ENCODE peak calls at places on chromosomes 12 and 14, in five cellular contexts. L is IMR-90, Z is mesenchymal stem cell, U is H1, G is neuronal stem cell. S is an unnamed sample.

GRCh38 chr12:50103767-50104321 is at the start of gene GPD1:
- DNase-seq in L (peak), Z (peak), U (no peak), G (no peak), S (peak)

GRCh38 chr12:88553941-88554658 is 26.2 kb downstream of the KITLG start:
- DNase-seq in L (peak), Z (peak), U (no peak), G (no peak), S (no peak)

GRCh38 chr12:108594960-108595710 is 2.7 kb downstream of the TMEM119 start:
- DNase-seq in L (no peak), Z (no peak), U (no peak), G (no peak), S (no peak)

GRCh38 chr12:114933428-114934160 is 249.6 kb upstream of the TBX3 start:
- DNase-seq in L (peak), Z (peak), U (no peak), G (no peak), S (peak)

GRCh38 chr12:13000935-13001724 is 1.1 kb upstream of the HEBP1 start:
- DNase-seq in L (peak), Z (peak), U (no peak), G (peak), S (peak)

GRCh38 chr12:73361156-73361866 is 1089.1 kb downstream of the TRHDE start:
- DNase-seq in L (no peak), Z (no peak), U (no peak), G (no peak), S (no peak)

GRCh38 chr12:26226629-26227375 is 31.4 kb downstream of the SSPN start:
- DNase-seq in L (no peak), Z (peak), U (peak), G (peak), S (peak)

GRCh38 chr14:74562515-74563232 is 49.4 kb downstream of the LTBP2 start:
- DNase-seq in L (peak), Z (peak), U (no peak), G (no peak), S (peak)

GRCh38 chr14:71918955-71919354 is 13.3 kb upstream of the RGS6 start:
- DNase-seq in L (no peak), Z (no peak), U (no peak), G (peak), S (no peak)

GRCh38 chr12:46218509-46219095 is 50.2 kb downstream of the SLC38A1 start:
- DNase-seq in L (no peak), Z (no peak), U (no peak), G (no peak), S (peak)

GRCh38 chr12:51904951-51905471 is 2.3 kb upstream of the ACVRL1 start:
- DNase-seq in L (peak), Z (peak), U (no peak), G (no peak), S (no peak)
- H3K4me3 ChIP-seq in L (no peak), Z (no peak), U (no peak), G (no peak), S (no peak)

DNA sequence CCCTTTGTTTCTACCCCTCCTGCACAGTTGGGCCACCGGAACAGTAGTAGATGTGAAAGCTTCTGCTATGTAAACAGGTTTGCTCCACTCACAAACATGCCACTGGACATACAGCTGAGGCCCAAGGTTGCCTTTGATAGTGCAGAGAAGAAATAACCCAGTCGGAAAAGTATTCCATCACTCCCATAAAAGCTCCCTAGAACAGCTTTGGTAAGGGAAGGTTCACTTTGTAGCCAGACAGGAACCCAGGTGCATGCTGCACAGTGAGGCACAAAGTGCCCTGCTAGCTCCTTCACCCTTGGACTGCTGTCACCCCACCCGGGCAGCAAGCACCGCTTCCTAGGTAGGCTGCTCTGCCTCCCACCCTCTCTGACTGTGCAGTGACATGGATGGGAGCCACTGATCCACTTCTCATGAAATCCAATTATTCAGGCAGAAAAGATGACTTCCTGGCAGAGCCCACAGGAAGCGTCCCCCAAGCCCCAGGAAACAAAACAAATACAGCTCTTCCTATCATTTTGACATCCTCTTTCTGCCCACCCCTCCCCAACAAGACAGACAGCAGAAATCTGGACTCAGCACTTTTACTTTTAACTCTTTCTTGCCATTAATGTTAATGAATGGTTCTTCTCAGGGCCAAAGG is 100.2 kb downstream of the SRGAP1 start:
- DNase-seq in L (no peak), Z (no peak), U (no peak), G (no peak), S (no peak)
- H3K14ac ChIP-seq in L (no peak), Z (no peak), U (no peak), G (no peak), S (no peak)

DNA sequence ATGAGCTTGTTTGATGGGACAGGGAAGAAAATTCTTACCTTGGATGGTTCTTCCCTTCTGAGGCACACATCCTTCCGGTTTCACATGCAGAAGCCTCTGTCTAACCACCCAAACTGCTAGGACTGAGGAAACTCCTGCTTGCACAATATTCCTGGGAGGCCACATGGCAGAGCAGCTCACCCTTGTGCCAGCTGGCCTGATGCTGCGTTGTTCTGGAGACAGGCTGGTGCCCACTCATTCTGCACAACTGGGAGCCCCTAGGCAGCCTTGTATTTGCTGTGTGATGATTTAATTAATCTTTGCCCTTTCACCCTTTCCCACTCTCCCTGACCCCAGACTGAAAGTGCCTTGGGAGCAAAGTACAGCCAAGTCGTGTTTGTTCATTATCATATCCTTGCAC is 130.8 kb downstream of the RTN1 start:
- DNase-seq in L (no peak), Z (no peak), U (no peak), G (no peak), S (no peak)
- H3K27ac ChIP-seq in L (no peak), Z (no peak), U (no peak), G (no peak), S (no peak)

GRCh38 chr12:9365296-9365695 is 157.1 kb upstream of the PZP start:
- DNase-seq in L (peak), Z (peak), U (no peak), G (no peak), S (no peak)
- H3K4me3 ChIP-seq in L (no peak), Z (no peak), U (no peak), G (no peak), S (no peak)

GRCh38 chr14:90620540-90621204 is 195.6 kb downstream of the TTC7B start:
- DNase-seq in L (no peak), Z (no peak), U (no peak), G (no peak), S (no peak)
- H3K14ac ChIP-seq in L (no peak), Z (no peak), U (no peak), G (peak), S (no peak)

GRCh38 chr12:58815235-58815634 is 105.1 kb downstream of the LRIG3 start:
- DNase-seq in L (no peak), Z (no peak), U (no peak), G (no peak), S (no peak)

GRCh38 chr12:58811346-58811745 is 109.0 kb downstream of the LRIG3 start:
- DNase-seq in L (no peak), Z (no peak), U (no peak), G (no peak), S (no peak)

GRCh38 chr12:58812229-58812628 is 108.1 kb downstream of the LRIG3 start:
- DNase-seq in L (no peak), Z (no peak), U (no peak), G (no peak), S (no peak)

GRCh38 chr12:58818546-58818945 is 101.8 kb downstream of the LRIG3 start:
- DNase-seq in L (peak), Z (peak), U (no peak), G (no peak), S (no peak)

GRCh38 chr12:58814036-58814435 is 106.3 kb downstream of the LRIG3 start:
- DNase-seq in L (no peak), Z (no peak), U (no peak), G (no peak), S (no peak)
- H3K27ac ChIP-seq in L (no peak), Z (peak), U (no peak), G (no peak), S (no peak)

GRCh38 chr12:27246774-27247173 is 2.7 kb downstream of the STK38L start:
- DNase-seq in L (no peak), Z (no peak), U (no peak), G (no peak), S (no peak)

GRCh38 chr12:27243804-27244679 is at the start of gene STK38L:
- DNase-seq in L (peak), Z (peak), U (peak), G (peak), S (peak)

GRCh38 chr12:27244680-27245005 is 557 bp downstream of the STK38L start:
- DNase-seq in L (peak), Z (no peak), U (no peak), G (no peak), S (no peak)

GRCh38 chr12:27245039-27245438 is 953 bp downstream of the STK38L start:
- DNase-seq in L (no peak), Z (peak), U (no peak), G (no peak), S (no peak)

GRCh38 chr12:27246141-27246540 is 2.1 kb downstream of the STK38L start:
- DNase-seq in L (no peak), Z (no peak), U (no peak), G (no peak), S (no peak)
- H3K4me3 ChIP-seq in L (no peak), Z (no peak), U (peak), G (no peak), S (no peak)

GRCh38 chr12:65962921-65963883 is 138.9 kb downstream of the HMGA2 start:
- DNase-seq in L (no peak), Z (no peak), U (no peak), G (no peak), S (no peak)

GRCh38 chr12:65961731-65962130 is 137.4 kb downstream of the HMGA2 start:
- DNase-seq in L (no peak), Z (no peak), U (no peak), G (no peak), S (no peak)

GRCh38 chr12:65958456-65958855 is 134.2 kb downstream of the HMGA2 start:
- DNase-seq in L (peak), Z (no peak), U (no peak), G (no peak), S (peak)

GRCh38 chr12:65959452-65959851 is 135.2 kb downstream of the HMGA2 start:
- DNase-seq in L (no peak), Z (no peak), U (no peak), G (no peak), S (no peak)

DNA sequence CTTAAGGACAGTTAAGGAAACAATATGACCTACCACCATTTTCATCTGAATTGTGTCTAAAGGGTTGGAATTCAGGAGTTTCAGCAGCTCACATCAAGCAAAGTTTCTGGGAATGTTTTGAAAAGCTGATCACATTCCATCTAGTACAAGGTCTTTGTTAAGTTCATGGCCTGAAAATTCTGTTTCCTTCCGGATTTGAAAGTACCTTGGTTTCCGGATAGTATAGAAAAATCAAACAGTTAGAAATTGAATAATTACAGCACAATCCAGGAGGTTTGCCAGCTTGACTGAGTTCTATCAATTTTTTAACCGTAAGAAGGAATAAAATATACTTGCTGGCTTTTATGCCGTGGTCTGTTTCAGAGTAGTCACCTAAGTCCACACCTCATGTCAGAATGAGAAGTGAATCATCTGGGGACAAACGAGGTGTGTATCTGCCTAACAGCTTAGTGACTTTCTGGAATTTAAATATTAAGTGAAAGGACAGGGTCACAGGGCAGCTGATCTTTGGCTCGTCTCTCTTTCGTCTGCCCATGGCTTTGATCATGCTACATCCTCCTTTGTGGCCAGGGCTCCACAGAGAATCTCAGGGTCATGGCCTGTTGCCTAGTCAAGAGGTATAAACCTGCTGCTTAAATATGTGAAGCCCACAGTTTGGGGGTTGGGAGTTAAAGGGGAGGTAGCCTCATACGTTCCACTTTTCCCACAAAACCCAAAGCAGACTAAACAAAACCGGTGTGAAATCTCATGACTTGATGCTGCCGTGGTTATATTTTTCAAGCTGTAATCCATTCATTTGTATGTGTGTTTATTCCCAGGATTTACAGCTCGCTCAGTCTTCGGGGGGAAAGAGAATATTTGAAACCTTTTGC is 136.8 kb downstream of the HMGA2 start:
- DNase-seq in L (peak), Z (peak), U (no peak), G (no peak), S (no peak)
- H3K14ac ChIP-seq in L (no peak), Z (no peak), U (no peak), G (no peak), S (no peak)

GRCh38 chr12:127803545-127803944 is 463.4 kb upstream of the TMEM132C start:
- DNase-seq in L (no peak), Z (no peak), U (no peak), G (no peak), S (no peak)

GRCh38 chr12:127813147-127813546 is 453.8 kb upstream of the TMEM132C start:
- DNase-seq in L (no peak), Z (no peak), U (no peak), G (no peak), S (no peak)

GRCh38 chr12:127810026-127810425 is 456.9 kb upstream of the TMEM132C start:
- DNase-seq in L (no peak), Z (peak), U (no peak), G (no peak), S (no peak)

GRCh38 chr12:127811988-127812387 is 455.0 kb upstream of the TMEM132C start:
- DNase-seq in L (no peak), Z (peak), U (peak), G (peak), S (no peak)

GRCh38 chr12:127809236-127809635 is 457.7 kb upstream of the TMEM132C start:
- DNase-seq in L (no peak), Z (peak), U (no peak), G (no peak), S (no peak)
- H3K27ac ChIP-seq in L (no peak), Z (peak), U (no peak), G (no peak), S (no peak)

GRCh38 chr12:69331846-69332684 is 16.1 kb upstream of the LYZ start:
- DNase-seq in L (no peak), Z (no peak), U (no peak), G (no peak), S (no peak)
- H3K4me3 ChIP-seq in L (no peak), Z (no peak), U (no peak), G (no peak), S (no peak)